ENCODE peak calls at places on chromosomes 5 and 9, in ten cellular contexts. One of them, this sample, is unnamed.

GRCh38 chr5:101390317-101390908 is 487.3 kb upstream of the ST8SIA4 start:
- DNase-seq in T-helper 17 cell: no peak
- DNase-seq in GM18507: no peak
- DNase-seq in stimulated activated CD8-positive, alpha-beta memory T cell treated with anti-CD3 and anti-CD28 coated beads, Interleukin-12 subunit alpha, Interleukin-12 subunit beta, amount 100 ng/mL, for 1 hour: no peak
- DNase-seq in mucosa of descending colon: no peak
- DNase-seq in SW480: peak
- DNase-seq in cardiac fibroblast: peak
- DNase-seq in neuronal stem cell: peak
- DNase-seq in NCI-H1105: peak
- DNase-seq in RWPE2: no peak
- DNase-seq in this sample: peak

GRCh38 chr9:89434636-89435314 is 63.1 kb downstream of the SEMA4D start:
- DNase-seq in mucosa of descending colon: no peak
- DNase-seq in T-helper 17 cell: no peak
- DNase-seq in neuronal stem cell: no peak
- DNase-seq in cardiac fibroblast: no peak
- DNase-seq in RWPE2: no peak
- DNase-seq in stimulated activated CD8-positive, alpha-beta memory T cell treated with anti-CD3 and anti-CD28 coated beads, Interleukin-12 subunit alpha, Interleukin-12 subunit beta, amount 100 ng/mL, for 1 hour: no peak
- DNase-seq in SW480: no peak
- DNase-seq in NCI-H1105: no peak
- DNase-seq in GM18507: no peak
- DNase-seq in this sample: no peak

GRCh38 chr5:1797855-1798254 is 1.8 kb downstream of the MRPL36 start:
- DNase-seq in NCI-H1105: no peak
- DNase-seq in mucosa of descending colon: no peak
- DNase-seq in T-helper 17 cell: no peak
- DNase-seq in neuronal stem cell: no peak
- DNase-seq in GM18507: no peak
- DNase-seq in RWPE2: no peak
- DNase-seq in cardiac fibroblast: no peak
- DNase-seq in SW480: no peak
- DNase-seq in stimulated activated CD8-positive, alpha-beta memory T cell treated with anti-CD3 and anti-CD28 coated beads, Interleukin-12 subunit alpha, Interleukin-12 subunit beta, amount 100 ng/mL, for 1 hour: no peak
- DNase-seq in this sample: no peak

GRCh38 chr5:163815240-163815791 is 309.9 kb downstream of the MAT2B start:
- DNase-seq in GM18507: no peak
- DNase-seq in cardiac fibroblast: no peak
- DNase-seq in neuronal stem cell: no peak
- DNase-seq in SW480: no peak
- DNase-seq in T-helper 17 cell: no peak
- DNase-seq in stimulated activated CD8-positive, alpha-beta memory T cell treated with anti-CD3 and anti-CD28 coated beads, Interleukin-12 subunit alpha, Interleukin-12 subunit beta, amount 100 ng/mL, for 1 hour: no peak
- DNase-seq in mucosa of descending colon: no peak
- DNase-seq in RWPE2: no peak
- DNase-seq in NCI-H1105: no peak
- DNase-seq in this sample: no peak

GRCh38 chr5:109708813-109709212 is 19.1 kb downstream of the MAN2A1 start:
- DNase-seq in cardiac fibroblast: no peak
- DNase-seq in RWPE2: no peak
- DNase-seq in neuronal stem cell: no peak
- DNase-seq in GM18507: no peak
- DNase-seq in stimulated activated CD8-positive, alpha-beta memory T cell treated with anti-CD3 and anti-CD28 coated beads, Interleukin-12 subunit alpha, Interleukin-12 subunit beta, amount 100 ng/mL, for 1 hour: no peak
- DNase-seq in SW480: no peak
- DNase-seq in NCI-H1105: no peak
- DNase-seq in T-helper 17 cell: no peak
- DNase-seq in mucosa of descending colon: no peak
- DNase-seq in this sample: no peak

GRCh38 chr5:36393656-36394438 is 92.1 kb upstream of the RANBP3L start:
- DNase-seq in neuronal stem cell: no peak
- DNase-seq in GM18507: no peak
- DNase-seq in cardiac fibroblast: no peak
- DNase-seq in stimulated activated CD8-positive, alpha-beta memory T cell treated with anti-CD3 and anti-CD28 coated beads, Interleukin-12 subunit alpha, Interleukin-12 subunit beta, amount 100 ng/mL, for 1 hour: no peak
- DNase-seq in RWPE2: no peak
- DNase-seq in NCI-H1105: no peak
- DNase-seq in T-helper 17 cell: no peak
- DNase-seq in SW480: no peak
- DNase-seq in mucosa of descending colon: no peak
- DNase-seq in this sample: no peak

GRCh38 chr5:173577817-173578216 is 38.6 kb downstream of the BOD1 start:
- DNase-seq in mucosa of descending colon: no peak
- DNase-seq in RWPE2: no peak
- DNase-seq in NCI-H1105: no peak
- DNase-seq in neuronal stem cell: no peak
- DNase-seq in SW480: no peak
- DNase-seq in GM18507: no peak
- DNase-seq in stimulated activated CD8-positive, alpha-beta memory T cell treated with anti-CD3 and anti-CD28 coated beads, Interleukin-12 subunit alpha, Interleukin-12 subunit beta, amount 100 ng/mL, for 1 hour: no peak
- DNase-seq in T-helper 17 cell: no peak
- DNase-seq in cardiac fibroblast: no peak
- DNase-seq in this sample: no peak

GRCh38 chr5:160514191-160514590 is 92.5 kb downstream of the PTTG1 start:
- DNase-seq in RWPE2: no peak
- DNase-seq in cardiac fibroblast: no peak
- DNase-seq in stimulated activated CD8-positive, alpha-beta memory T cell treated with anti-CD3 and anti-CD28 coated beads, Interleukin-12 subunit alpha, Interleukin-12 subunit beta, amount 100 ng/mL, for 1 hour: no peak
- DNase-seq in T-helper 17 cell: no peak
- DNase-seq in GM18507: no peak
- DNase-seq in neuronal stem cell: no peak
- DNase-seq in mucosa of descending colon: no peak
- DNase-seq in NCI-H1105: no peak
- DNase-seq in SW480: no peak
- DNase-seq in this sample: no peak

GRCh38 chr5:168030911-168031310 is 260.5 kb upstream of the WWC1 start:
- DNase-seq in neuronal stem cell: no peak
- DNase-seq in RWPE2: no peak
- DNase-seq in mucosa of descending colon: no peak
- DNase-seq in SW480: no peak
- DNase-seq in NCI-H1105: no peak
- DNase-seq in GM18507: no peak
- DNase-seq in T-helper 17 cell: no peak
- DNase-seq in stimulated activated CD8-positive, alpha-beta memory T cell treated with anti-CD3 and anti-CD28 coated beads, Interleukin-12 subunit alpha, Interleukin-12 subunit beta, amount 100 ng/mL, for 1 hour: no peak
- DNase-seq in cardiac fibroblast: no peak
- DNase-seq in this sample: no peak

GRCh38 chr9:127159949-127160610 is 37.6 kb upstream of the ANGPTL2 start:
- DNase-seq in NCI-H1105: no peak
- DNase-seq in SW480: no peak
- DNase-seq in neuronal stem cell: no peak
- DNase-seq in T-helper 17 cell: no peak
- DNase-seq in mucosa of descending colon: no peak
- DNase-seq in GM18507: no peak
- DNase-seq in RWPE2: no peak
- DNase-seq in cardiac fibroblast: no peak
- DNase-seq in stimulated activated CD8-positive, alpha-beta memory T cell treated with anti-CD3 and anti-CD28 coated beads, Interleukin-12 subunit alpha, Interleukin-12 subunit beta, amount 100 ng/mL, for 1 hour: no peak
- DNase-seq in this sample: no peak

GRCh38 chr5:96756985-96757384 is 50.8 kb downstream of the ERAP1 start:
- DNase-seq in stimulated activated CD8-positive, alpha-beta memory T cell treated with anti-CD3 and anti-CD28 coated beads, Interleukin-12 subunit alpha, Interleukin-12 subunit beta, amount 100 ng/mL, for 1 hour: no peak
- DNase-seq in GM18507: no peak
- DNase-seq in neuronal stem cell: no peak
- DNase-seq in RWPE2: no peak
- DNase-seq in cardiac fibroblast: no peak
- DNase-seq in NCI-H1105: no peak
- DNase-seq in T-helper 17 cell: no peak
- DNase-seq in mucosa of descending colon: no peak
- DNase-seq in SW480: no peak
- DNase-seq in this sample: no peak

This sample was measured in AG09319.